ENCODE peak calls at places on chromosomes 4 and X, in five cellular contexts. One of them, this sample, is unnamed.

GRCh38 chr4:141962486-141962885 is 326.1 kb downstream of the IL15 start:
- DNase-seq in effector CD4-positive, alpha-beta T cell: no peak
- DNase-seq in stromal cell of bone marrow: no peak
- DNase-seq in epithelial cell of proximal tubule: no peak
- DNase-seq in iris pigment epithelial cell: no peak
- DNase-seq in this sample: no peak

GRCh38 chr4:154854362-154854761 is 73.3 kb downstream of the RBM46 start:
- DNase-seq in epithelial cell of proximal tubule: no peak
- DNase-seq in iris pigment epithelial cell: peak; percentile 13
- DNase-seq in stromal cell of bone marrow: peak; percentile 3
- DNase-seq in effector CD4-positive, alpha-beta T cell: no peak
- DNase-seq in this sample: no peak

GRCh38 chr4:40192286-40193017 is 4.4 kb upstream of the RHOH start:
- DNase-seq in iris pigment epithelial cell: no peak
- DNase-seq in effector CD4-positive, alpha-beta T cell: no peak
- DNase-seq in epithelial cell of proximal tubule: no peak
- DNase-seq in stromal cell of bone marrow: no peak
- DNase-seq in this sample: no peak

GRCh38 chrX:57906790-57907189 is 3.5 kb downstream of the ZXDA start:
- DNase-seq in epithelial cell of proximal tubule: no peak
- DNase-seq in stromal cell of bone marrow: peak; percentile 34
- DNase-seq in iris pigment epithelial cell: peak; percentile 75
- DNase-seq in effector CD4-positive, alpha-beta T cell: no peak
- DNase-seq in this sample: no peak

GRCh38 chr4:186192068-186192751 is 843 bp downstream of the CYP4V2 start:
- DNase-seq in iris pigment epithelial cell: peak; percentile 46
- DNase-seq in effector CD4-positive, alpha-beta T cell: peak; percentile 9
- DNase-seq in epithelial cell of proximal tubule: no peak
- DNase-seq in stromal cell of bone marrow: no peak
- DNase-seq in this sample: peak; percentile 16

GRCh38 chr4:147970003-147970402 is 238.1 kb downstream of the ARHGAP10 start:
- DNase-seq in stromal cell of bone marrow: no peak
- DNase-seq in epithelial cell of proximal tubule: no peak
- DNase-seq in effector CD4-positive, alpha-beta T cell: no peak
- DNase-seq in iris pigment epithelial cell: no peak
- DNase-seq in this sample: no peak

GRCh38 chrX:47169273-47169672 is 24.3 kb downstream of the RBM10 start:
- DNase-seq in effector CD4-positive, alpha-beta T cell: no peak
- DNase-seq in epithelial cell of proximal tubule: no peak
- DNase-seq in stromal cell of bone marrow: no peak
- DNase-seq in iris pigment epithelial cell: no peak
- DNase-seq in this sample: no peak

GRCh38 chrX:27680726-27681125 is 90.6 kb downstream of the DCAF8L2 start:
- DNase-seq in iris pigment epithelial cell: peak; percentile 51
- DNase-seq in effector CD4-positive, alpha-beta T cell: no peak
- DNase-seq in epithelial cell of proximal tubule: no peak
- DNase-seq in stromal cell of bone marrow: peak; percentile 26
- DNase-seq in this sample: no peak

GRCh38 chrX:154116514-154116913 is 19.0 kb upstream of the MECP2 start:
- DNase-seq in effector CD4-positive, alpha-beta T cell: no peak
- DNase-seq in stromal cell of bone marrow: no peak
- DNase-seq in iris pigment epithelial cell: no peak
- DNase-seq in epithelial cell of proximal tubule: no peak
- DNase-seq in this sample: no peak

GRCh38 chr4:54540931-54541330 is 116.8 kb upstream of the KIT start:
- DNase-seq in effector CD4-positive, alpha-beta T cell: no peak
- DNase-seq in iris pigment epithelial cell: no peak
- DNase-seq in stromal cell of bone marrow: no peak
- DNase-seq in epithelial cell of proximal tubule: no peak
- DNase-seq in this sample: no peak

GRCh38 chrX:103823591-103823990 is 8.5 kb downstream of the RAB9B start:
- DNase-seq in effector CD4-positive, alpha-beta T cell: no peak
- DNase-seq in stromal cell of bone marrow: no peak
- DNase-seq in iris pigment epithelial cell: peak; percentile 33
- DNase-seq in epithelial cell of proximal tubule: no peak
- DNase-seq in this sample: no peak

GRCh38 chrX:41759817-41760216 is 35.8 kb downstream of the GPR82 start:
- DNase-seq in effector CD4-positive, alpha-beta T cell: no peak
- DNase-seq in stromal cell of bone marrow: no peak
- DNase-seq in epithelial cell of proximal tubule: no peak
- DNase-seq in iris pigment epithelial cell: peak; percentile 52
- DNase-seq in this sample: no peak

GRCh38 chr4:127809173-127809800 is 27.2 kb downstream of the HSPA4L start:
- DNase-seq in iris pigment epithelial cell: peak; percentile 16
- DNase-seq in effector CD4-positive, alpha-beta T cell: no peak
- DNase-seq in epithelial cell of proximal tubule: no peak
- DNase-seq in stromal cell of bone marrow: no peak
- DNase-seq in this sample: no peak

GRCh38 chrX:121389976-121390709 is 342.7 kb downstream of the GLUD2 start:
- DNase-seq in epithelial cell of proximal tubule: peak; percentile 2
- DNase-seq in iris pigment epithelial cell: no peak
- DNase-seq in effector CD4-positive, alpha-beta T cell: no peak
- DNase-seq in stromal cell of bone marrow: no peak
- DNase-seq in this sample: no peak

GRCh38 chr4:186762865-186763264 is 39.2 kb upstream of the FAT1 start:
- DNase-seq in stromal cell of bone marrow: no peak
- DNase-seq in epithelial cell of proximal tubule: no peak
- DNase-seq in effector CD4-positive, alpha-beta T cell: no peak
- DNase-seq in iris pigment epithelial cell: no peak
- DNase-seq in this sample: no peak

GRCh38 chrX:39452404-39452803 is 645.4 kb downstream of the BCOR start:
- DNase-seq in effector CD4-positive, alpha-beta T cell: no peak
- DNase-seq in stromal cell of bone marrow: no peak
- DNase-seq in iris pigment epithelial cell: no peak
- DNase-seq in epithelial cell of proximal tubule: no peak
- DNase-seq in this sample: no peak

GRCh38 chr4:76597423-76597979 is 162.5 kb downstream of the SHROOM3 start:
- DNase-seq in effector CD4-positive, alpha-beta T cell: no peak
- DNase-seq in epithelial cell of proximal tubule: no peak
- DNase-seq in iris pigment epithelial cell: no peak
- DNase-seq in stromal cell of bone marrow: no peak
- DNase-seq in this sample: no peak

GRCh38 chr4:137819964-137820383 is 287.7 kb upstream of the PCDH18 start:
- DNase-seq in stromal cell of bone marrow: peak; percentile 20
- DNase-seq in iris pigment epithelial cell: peak; percentile 70
- DNase-seq in effector CD4-positive, alpha-beta T cell: no peak
- DNase-seq in epithelial cell of proximal tubule: peak; percentile 22
- DNase-seq in this sample: peak; percentile 24

GRCh38 chrX:12570859-12571501 is 220.2 kb upstream of the PRPS2 start:
- DNase-seq in effector CD4-positive, alpha-beta T cell: no peak
- DNase-seq in epithelial cell of proximal tubule: no peak
- DNase-seq in stromal cell of bone marrow: no peak
- DNase-seq in iris pigment epithelial cell: no peak
- DNase-seq in this sample: no peak

GRCh38 chr4:52983563-52984303 is 121.6 kb downstream of the RASL11B start:
- DNase-seq in effector CD4-positive, alpha-beta T cell: no peak
- DNase-seq in iris pigment epithelial cell: peak; percentile 52
- DNase-seq in epithelial cell of proximal tubule: peak; percentile 25
- DNase-seq in stromal cell of bone marrow: peak; percentile 34
- DNase-seq in this sample: no peak

GRCh38 chr4:990746-991367 is 2.3 kb downstream of the SLC26A1 start:
- DNase-seq in effector CD4-positive, alpha-beta T cell: no peak
- DNase-seq in stromal cell of bone marrow: no peak
- DNase-seq in epithelial cell of proximal tubule: no peak
- DNase-seq in iris pigment epithelial cell: no peak
- DNase-seq in this sample: no peak

GRCh38 chr4:85824166-85824945 is 349.4 kb downstream of the ARHGAP24 start:
- DNase-seq in stromal cell of bone marrow: no peak
- DNase-seq in epithelial cell of proximal tubule: no peak
- DNase-seq in iris pigment epithelial cell: no peak
- DNase-seq in effector CD4-positive, alpha-beta T cell: no peak
- DNase-seq in this sample: no peak

GRCh38 chrX:21398424-21398823 is 24.2 kb downstream of the CNKSR2 start:
- DNase-seq in effector CD4-positive, alpha-beta T cell: no peak
- DNase-seq in iris pigment epithelial cell: no peak
- DNase-seq in epithelial cell of proximal tubule: no peak
- DNase-seq in stromal cell of bone marrow: no peak
- DNase-seq in this sample: no peak

GRCh38 chr4:149063007-149063406 is 620.8 kb upstream of the NR3C2 start:
- DNase-seq in epithelial cell of proximal tubule: no peak
- DNase-seq in iris pigment epithelial cell: no peak
- DNase-seq in stromal cell of bone marrow: peak; percentile 1
- DNase-seq in effector CD4-positive, alpha-beta T cell: no peak
- DNase-seq in this sample: no peak

GRCh38 chrX:136447308-136447707 is 40.4 kb upstream of the BRS3 start:
- DNase-seq in stromal cell of bone marrow: no peak
- DNase-seq in iris pigment epithelial cell: no peak
- DNase-seq in effector CD4-positive, alpha-beta T cell: no peak
- DNase-seq in epithelial cell of proximal tubule: no peak
- DNase-seq in this sample: no peak

GRCh38 chrX:154349359-154349935 is 25.0 kb downstream of the FLNA start:
- DNase-seq in effector CD4-positive, alpha-beta T cell: no peak
- DNase-seq in epithelial cell of proximal tubule: no peak
- DNase-seq in stromal cell of bone marrow: no peak
- DNase-seq in iris pigment epithelial cell: no peak
- DNase-seq in this sample: no peak

GRCh38 chrX:41634284-41634683 is 54.5 kb upstream of the GPR34 start:
- DNase-seq in iris pigment epithelial cell: peak; percentile 23
- DNase-seq in stromal cell of bone marrow: peak; percentile 22
- DNase-seq in effector CD4-positive, alpha-beta T cell: no peak
- DNase-seq in epithelial cell of proximal tubule: no peak
- DNase-seq in this sample: no peak

GRCh38 chr4:177251237-177251636 is 58.4 kb upstream of the NEIL3 start:
- DNase-seq in iris pigment epithelial cell: no peak
- DNase-seq in stromal cell of bone marrow: no peak
- DNase-seq in effector CD4-positive, alpha-beta T cell: no peak
- DNase-seq in epithelial cell of proximal tubule: no peak
- DNase-seq in this sample: no peak

GRCh38 chr4:48594185-48594584 is 104.1 kb downstream of the ZAR1 start:
- DNase-seq in stromal cell of bone marrow: no peak
- DNase-seq in effector CD4-positive, alpha-beta T cell: no peak
- DNase-seq in iris pigment epithelial cell: no peak
- DNase-seq in epithelial cell of proximal tubule: no peak
- DNase-seq in this sample: no peak